ENCODE peak calls at places on chromosomes 4 and X, in eight cellular contexts. G, F, Y, H, R, E, B and A are unnamed samples.

GRCh38 chr4:122710434-122711308 is 21.8 kb upstream of the BBS12 start:
- DNase-seq in G (no peak), F (no peak), Y (no peak), H (no peak), R (no peak), E (no peak), B (no peak), A (no peak)

GRCh38 chrX:52346462-52347165 is 22.2 kb upstream of the XAGE2 start:
- DNase-seq in G (peak; percentile 69), F (peak; percentile 43), Y (no peak), H (no peak), R (no peak), E (no peak), B (no peak), A (no peak)

GRCh38 chr4:22969314-22969896 is 276.7 kb downstream of the GBA3 start:
- DNase-seq in G (no peak), F (no peak), Y (no peak), H (no peak), R (no peak), E (no peak), B (peak; percentile 3), A (no peak)

GRCh38 chrX:475926-476723 is 89.4 kb upstream of the PPP2R3B start:
- DNase-seq in G (no peak), F (no peak), Y (no peak), H (no peak), R (peak; percentile 12), E (no peak), B (peak; percentile 71), A (peak; percentile 18)

GRCh38 chrX:22122510-22122909 is 90.4 kb downstream of the PHEX start:
- DNase-seq in G (no peak), F (no peak), Y (peak; percentile 64), H (no peak), R (no peak), E (no peak), B (no peak), A (no peak)

GRCh38 chr4:106746451-106746850 is 289.7 kb downstream of the DKK2 start:
- DNase-seq in G (no peak), F (no peak), Y (no peak), H (peak; percentile 35), R (no peak), E (no peak), B (no peak), A (no peak)

GRCh38 chrX:108366644-108367406 is 71.4 kb downstream of the COL4A6 start:
- DNase-seq in G (no peak), F (no peak), Y (no peak), H (no peak), R (no peak), E (no peak), B (no peak), A (no peak)

GRCh38 chr4:114658776-114659175 is 60.2 kb downstream of the UGT8 start:
- DNase-seq in G (no peak), F (no peak), Y (no peak), H (no peak), R (no peak), E (no peak), B (no peak), A (no peak)

GRCh38 chrX:13906103-13906502 is 89.2 kb upstream of the GPM6B start:
- DNase-seq in G (no peak), F (no peak), Y (no peak), H (no peak), R (no peak), E (no peak), B (no peak), A (no peak)

GRCh38 chr4:184417802-184418511 is 56.4 kb downstream of the IRF2 start:
- DNase-seq in G (peak; percentile 39), F (peak; percentile 51), Y (no peak), H (peak; percentile 47), R (no peak), E (no peak), B (no peak), A (no peak)
- TF ChIP-seq POLR2AphosphoS5 in G (no peak), F (no peak), Y (no peak), H (no peak), R (peak; percentile 7), E (peak; percentile 26), B (no peak), A (no peak)

GRCh38 chr4:169188204-169188603 is 82.6 kb downstream of the SH3RF1 start:
- DNase-seq in G (no peak), F (no peak), Y (no peak), H (no peak), R (no peak), E (no peak), B (no peak), A (no peak)

GRCh38 chr4:169183581-169183980 is 87.2 kb downstream of the SH3RF1 start:
- DNase-seq in G (no peak), F (no peak), Y (no peak), H (no peak), R (no peak), E (no peak), B (no peak), A (no peak)

GRCh38 chr4:169184236-169184635 is 86.5 kb downstream of the SH3RF1 start:
- DNase-seq in G (no peak), F (no peak), Y (no peak), H (no peak), R (no peak), E (no peak), B (no peak), A (no peak)

GRCh38 chr4:169184686-169185085 is 86.1 kb downstream of the SH3RF1 start:
- DNase-seq in G (no peak), F (no peak), Y (no peak), H (no peak), R (no peak), E (no peak), B (no peak), A (no peak)

GRCh38 chr4:169185133-169185956 is 85.4 kb downstream of the SH3RF1 start:
- DNase-seq in G (no peak), F (no peak), Y (no peak), H (no peak), R (no peak), E (no peak), B (no peak), A (no peak)
- TF ChIP-seq CTCF in G (peak; percentile 37), F (no peak), Y (no peak), H (no peak), R (no peak), E (no peak), B (no peak), A (no peak)

DNA sequence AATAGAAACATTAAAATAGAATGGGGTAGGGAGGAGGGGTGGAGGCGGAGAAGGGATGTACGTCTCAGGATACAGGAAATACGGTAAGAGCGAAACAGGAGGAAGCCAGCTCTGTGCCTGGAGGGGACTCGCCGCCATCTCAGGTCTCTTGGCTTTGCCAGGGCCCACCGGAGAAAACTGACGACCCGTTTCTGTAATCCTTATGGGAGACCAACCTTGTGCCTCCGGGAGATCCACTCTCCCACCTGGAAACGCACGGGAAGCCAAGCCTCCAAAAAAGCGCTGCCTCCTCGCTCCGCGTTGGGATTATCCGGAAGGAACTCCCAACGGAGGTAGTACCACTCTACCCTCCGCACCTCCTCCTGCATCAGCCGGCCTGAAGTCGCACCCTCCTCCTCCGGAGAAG is at the start of gene NBDY:
- DNase-seq in G (no peak), F (no peak), Y (peak; percentile 21), H (no peak), R (no peak), E (peak; percentile 33), B (peak; percentile 46), A (no peak)
- TF ChIP-seq POLR2AphosphoS5 in G (peak; percentile 35), F (peak; percentile 74), Y (no peak), H (no peak), R (peak; percentile 36), E (no peak), B (peak; percentile 43), A (peak; percentile 15)

GRCh38 chrX:98380556-98380955 is 1496.8 kb downstream of the RPA4 start:
- DNase-seq in G (no peak), F (no peak), Y (no peak), H (no peak), R (no peak), E (no peak), B (peak; percentile 47), A (no peak)

GRCh38 chrX:98380106-98380505 is 1496.4 kb downstream of the RPA4 start:
- DNase-seq in G (no peak), F (no peak), Y (no peak), H (no peak), R (no peak), E (no peak), B (peak; percentile 66), A (no peak)

GRCh38 chrX:98379134-98379533 is 1495.4 kb downstream of the RPA4 start:
- DNase-seq in G (no peak), F (no peak), Y (no peak), H (no peak), R (no peak), E (no peak), B (peak; percentile 22), A (no peak)
- TF ChIP-seq CTCF in G (peak; percentile 13), F (no peak), Y (no peak), H (no peak), R (no peak), E (no peak), B (peak; percentile 51), A (no peak)

DNA sequence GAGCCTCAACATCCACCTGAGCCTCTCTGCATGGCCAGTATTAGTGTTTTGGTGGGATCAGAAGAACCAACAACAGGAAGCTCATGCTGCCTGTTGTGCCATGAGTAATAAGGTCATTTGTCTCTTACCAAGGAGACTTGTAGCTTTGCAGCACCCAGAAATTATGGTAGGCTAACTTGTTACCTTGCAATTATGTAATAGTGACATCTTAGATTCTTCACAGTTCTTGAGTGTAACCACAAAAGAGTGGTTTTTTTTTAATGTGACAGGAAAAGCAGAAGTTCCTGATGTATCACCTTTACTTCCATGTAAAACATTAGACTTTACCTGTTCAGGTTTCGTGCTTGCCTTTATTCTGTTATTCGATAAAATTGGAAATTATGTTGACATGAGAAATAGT is 263.9 kb upstream of the CXXC4 start:
- DNase-seq in G (no peak), F (no peak), Y (no peak), H (no peak), R (no peak), E (no peak), B (no peak), A (no peak)
- TF ChIP-seq POLR2AphosphoS5 in G (no peak), F (no peak), Y (no peak), H (no peak), R (no peak), E (no peak), B (no peak), A (no peak)